ENCODE peak calls at places on chromosomes 6 and 20, in eight cellular contexts. J is C1 segment of cervical spinal cord, R is AG04450, V is GM20000, S is KBM-7, F is anterior cingulate cortex, K is gastrocnemius medialis, N is NCI-H2171 treated with DMSO at 0.1 percent for 48 hours. I is an unnamed sample.

GRCh38 chr6:169825558-169826225 is 74.3 kb downstream of the ERMARD start:
- DNase-seq in F (no peak), R (no peak), S (no peak), K (no peak), V (no peak), J (no peak), N (no peak), I (no peak)

GRCh38 chr20:22675337-22675736 is 91.0 kb upstream of the FOXA2 start:
- DNase-seq in R (no peak), V (no peak), S (no peak), F (no peak), N (no peak), K (no peak), J (no peak), I (no peak)

GRCh38 chr6:29975561-29975907 is 33.2 kb downstream of the HLA-A start:
- DNase-seq in R (no peak), F (no peak), J (peak; percentile 34), S (no peak), N (no peak), V (no peak), K (no peak), I (no peak)

GRCh38 chr6:128821116-128821515 is 61.8 kb upstream of the LAMA2 start:
- DNase-seq in S (no peak), J (no peak), V (no peak), K (no peak), R (no peak), N (no peak), F (no peak), I (no peak)

GRCh38 chr20:53852691-53853450 is 217.5 kb downstream of the BCAS1 start:
- DNase-seq in N (peak; percentile 59), R (no peak), S (no peak), V (no peak), K (no peak), F (no peak), J (no peak), I (no peak)

GRCh38 chr6:137389150-137389664 is 105.0 kb downstream of the OLIG3 start:
- DNase-seq in R (no peak), V (peak; percentile 57), K (no peak), J (no peak), F (no peak), S (peak; percentile 97), N (no peak), I (no peak)

GRCh38 chr6:167683028-167683862 is 143.5 kb upstream of the AFDN start:
- DNase-seq in S (no peak), J (peak; percentile 30), R (no peak), V (no peak), N (no peak), F (peak; percentile 91), K (peak; percentile 71), I (peak; percentile 89)

GRCh38 chr20:39717976-39718375 is 755.8 kb downstream of the DHX35 start:
- DNase-seq in R (no peak), V (no peak), S (no peak), K (no peak), F (no peak), N (no peak), J (no peak), I (no peak)